ENCODE peak calls at places on chromosomes 3 and 15, in eight cellular contexts. A, F, O, T, C, N, G and S are unnamed samples.

GRCh38 chr3:142210608-142211007 is 14.8 kb downstream of the GK5 start:
- DNase-seq in A (no peak), F (no peak), O (no peak), T (no peak), C (no peak), N (no peak), G (no peak), S (no peak)

GRCh38 chr3:93843981-93844380 is 129.7 kb downstream of the PROS1 start:
- DNase-seq in A (no peak), F (no peak), O (no peak), T (peak; percentile 7), C (no peak), N (peak; percentile 76), G (no peak), S (no peak)

GRCh38 chr15:68794307-68794706 is 26.4 kb downstream of the ANP32A start:
- DNase-seq in A (no peak), F (no peak), O (no peak), T (no peak), C (no peak), N (no peak), G (no peak), S (no peak)

GRCh38 chr3:140629351-140630137 is 48.3 kb upstream of the TRIM42 start:
- DNase-seq in A (no peak), F (no peak), O (no peak), T (no peak), C (no peak), N (peak; percentile 35), G (no peak), S (no peak)

GRCh38 chr3:194485876-194486539 is 794 bp downstream of the ATP13A3 start:
- DNase-seq in A (peak; percentile 71), F (peak; percentile 33), O (peak; percentile 39), T (peak; percentile 40), C (peak; percentile 50), N (peak; percentile 31), G (peak; percentile 40), S (no peak)

GRCh38 chr15:48866141-48866563 is 11.8 kb upstream of the EID1 start:
- DNase-seq in A (no peak), F (no peak), O (no peak), T (no peak), C (no peak), N (peak; percentile 58), G (peak; percentile 47), S (no peak)

GRCh38 chr3:100455841-100456550 is 36.4 kb upstream of the TMEM45A start:
- DNase-seq in A (no peak), F (no peak), O (no peak), T (no peak), C (no peak), N (no peak), G (no peak), S (no peak)

GRCh38 chr15:88015228-88015860 is 241.2 kb downstream of the NTRK3 start:
- DNase-seq in A (no peak), F (no peak), O (no peak), T (no peak), C (no peak), N (no peak), G (peak; percentile 27), S (no peak)

GRCh38 chr3:5806192-5806591 is 618.7 kb downstream of the EDEM1 start:
- DNase-seq in A (no peak), F (no peak), O (no peak), T (peak; percentile 29), C (no peak), N (no peak), G (no peak), S (no peak)

GRCh38 chr3:173007079-173007723 is 133.8 kb downstream of the SPATA16 start:
- DNase-seq in A (no peak), F (no peak), O (no peak), T (peak; percentile 95), C (no peak), N (no peak), G (no peak), S (no peak)

GRCh38 chr3:138186803-138187295 is 252 bp upstream of the ARMC8 start:
- DNase-seq in A (peak; percentile 94), F (peak; percentile 93), O (peak; percentile 94), T (peak; percentile 89), C (peak; percentile 94), N (peak; percentile 83), G (peak; percentile 89), S (peak; percentile 91)

GRCh38 chr3:64291345-64291744 is 66.1 kb upstream of the PRICKLE2 start:
- DNase-seq in A (no peak), F (no peak), O (peak; percentile 17), T (no peak), C (peak; percentile 11), N (peak; percentile 93), G (peak; percentile 45), S (no peak)

GRCh38 chr3:49411550-49411967 is 217 bp downstream of the RHOA start:
- DNase-seq in A (peak; percentile 80), F (peak; percentile 66), O (peak; percentile 66), T (peak; percentile 59), C (peak; percentile 71), N (no peak), G (peak; percentile 41), S (peak; percentile 54)

GRCh38 chr3:138936763-138937689 is 9.9 kb downstream of the FOXL2 start:
- DNase-seq in A (no peak), F (no peak), O (peak; percentile 24), T (no peak), C (no peak), N (no peak), G (no peak), S (no peak)

GRCh38 chr15:60569596-60569995 is 90.7 kb upstream of the ICE2 start:
- DNase-seq in A (no peak), F (no peak), O (no peak), T (no peak), C (no peak), N (peak; percentile 15), G (no peak), S (no peak)

GRCh38 chr15:40830884-40831283 is 2.4 kb upstream of the PPP1R14D start:
- DNase-seq in A (no peak), F (no peak), O (no peak), T (no peak), C (no peak), N (no peak), G (no peak), S (no peak)

GRCh38 chr15:80951941-80952340 is 37.7 kb downstream of the MESD start:
- DNase-seq in A (no peak), F (no peak), O (no peak), T (no peak), C (no peak), N (no peak), G (no peak), S (no peak)

GRCh38 chr15:37824717-37825382 is 109.6 kb upstream of the TMCO5A start:
- DNase-seq in A (no peak), F (no peak), O (no peak), T (peak; percentile 23), C (no peak), N (peak; percentile 98), G (no peak), S (no peak)

GRCh38 chr3:196947136-196947859 is 5.0 kb upstream of the NCBP2 start:
- DNase-seq in A (no peak), F (no peak), O (no peak), T (peak; percentile 27), C (no peak), N (no peak), G (no peak), S (no peak)

GRCh38 chr3:39433642-39434041 is 27.1 kb downstream of the RPSA start:
- DNase-seq in A (no peak), F (no peak), O (no peak), T (no peak), C (no peak), N (peak; percentile 67), G (no peak), S (no peak)

GRCh38 chr3:25291524-25291923 is 136.5 kb upstream of the RARB start:
- DNase-seq in A (no peak), F (no peak), O (no peak), T (no peak), C (no peak), N (no peak), G (no peak), S (no peak)

GRCh38 chr15:68833734-68834334 is 13.1 kb upstream of the ANP32A start:
- DNase-seq in A (no peak), F (no peak), O (no peak), T (no peak), C (no peak), N (no peak), G (no peak), S (no peak)

GRCh38 chr3:150094150-150094932 is 123.6 kb upstream of the PFN2 start:
- DNase-seq in A (no peak), F (no peak), O (no peak), T (no peak), C (no peak), N (peak; percentile 71), G (no peak), S (peak; percentile 95)

GRCh38 chr15:42915654-42916053 is 4.9 kb downstream of the TTBK2 start:
- DNase-seq in A (no peak), F (no peak), O (no peak), T (no peak), C (no peak), N (no peak), G (no peak), S (no peak)

GRCh38 chr3:140223197-140223596 is 288.2 kb downstream of the CLSTN2 start:
- DNase-seq in A (no peak), F (no peak), O (no peak), T (no peak), C (no peak), N (no peak), G (no peak), S (no peak)

GRCh38 chr3:52046186-52046913 is 10.0 kb downstream of the DUSP7 start:
- DNase-seq in A (no peak), F (no peak), O (no peak), T (no peak), C (no peak), N (peak; percentile 98), G (peak; percentile 55), S (no peak)
- TF ChIP-seq POLR2A in A (no peak), F (no peak), O (no peak), T (no peak), C (no peak), N (no peak), G (no peak), S (no peak)

DNA sequence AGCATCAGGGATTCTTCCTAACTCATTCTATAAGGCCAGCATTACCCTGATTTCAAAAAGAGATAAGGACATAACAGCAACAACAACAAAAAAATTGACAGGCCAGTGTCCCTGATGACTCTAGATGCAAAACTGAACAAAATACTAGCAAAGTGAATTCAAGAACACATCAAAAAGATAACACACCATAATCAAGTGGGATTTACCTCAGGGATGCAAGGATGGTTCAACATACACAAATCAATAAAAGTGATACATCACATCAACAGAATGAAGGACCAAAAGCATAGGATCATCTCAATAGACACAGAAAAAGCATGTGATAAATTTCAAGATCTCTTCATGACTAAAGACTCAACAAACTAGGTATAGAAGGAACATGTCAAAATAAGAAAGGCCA is 119.6 kb downstream of the STT3B start:
- DNase-seq in A (no peak), F (no peak), O (no peak), T (no peak), C (no peak), N (no peak), G (no peak), S (no peak)
- H3K9me3 ChIP-seq in A (peaks cover 66% of the 10 kb centered on the region), F (peaks cover 34% of the 10 kb centered on the region), O (no peaks in the 10 kb centered on the region), T (peaks cover 24% of the 10 kb centered on the region), C (peaks cover 81% of the 10 kb centered on the region), N (peaks cover 32% of the 10 kb centered on the region), G (no peaks in the 10 kb centered on the region), S (no peaks in the 10 kb centered on the region)

GRCh38 chr3:43872301-43872700 is 181.6 kb downstream of the ABHD5 start:
- DNase-seq in A (no peak), F (no peak), O (no peak), T (no peak), C (no peak), N (peak; percentile 91), G (no peak), S (no peak)
- TF ChIP-seq POLR2A in A (no peak), F (no peak), O (no peak), T (no peak), C (no peak), N (no peak), G (no peak), S (no peak)

GRCh38 chr15:56227315-56227714 is 16.4 kb downstream of the RFX7 start:
- DNase-seq in A (no peak), F (no peak), O (no peak), T (no peak), C (no peak), N (no peak), G (no peak), S (no peak)
- H3K9me3 ChIP-seq in A (peaks cover 27% of the 10 kb centered on the region), F (peaks cover 5% of the 10 kb centered on the region), O (peaks cover 3% of the 10 kb centered on the region), T (peaks cover 13% of the 10 kb centered on the region), C (peaks cover 35% of the 10 kb centered on the region), N (peaks cover 14% of the 10 kb centered on the region), G (no peaks in the 10 kb centered on the region), S (peaks cover 9% of the 10 kb centered on the region)